ENCODE peak calls at places on chromosomes 3 and 15, in five cellular contexts. J is esophagus squamous epithelium, Y is HCT116, S is A549, E is ovary. O is an unnamed sample.

GRCh38 chr3:184388936-184389230 is 9.0 kb downstream of the CHRD start:
- DNase-seq in E (no peak), J (no peak), Y (no peak), S (no peak), O (no peak)

GRCh38 chr3:49899815-49900214 is 3.9 kb downstream of the MST1R start:
- DNase-seq in E (no peak), J (no peak), S (no peak), Y (no peak), O (no peak)

GRCh38 chr15:88440021-88440420 is 27.2 kb downstream of the MRPL46 start:
- DNase-seq in E (no peak), Y (no peak), J (no peak), S (peak), O (no peak)

GRCh38 chr15:68763063-68763462 is 57.6 kb downstream of the ANP32A start:
- DNase-seq in Y (no peak), S (no peak), E (no peak), J (no peak), O (no peak)

GRCh38 chr15:42385206-42385979 is 26.1 kb downstream of the CAPN3 start:
- DNase-seq in J (no peak), E (no peak), Y (peak), S (peak), O (no peak)

GRCh38 chr3:129278970-129279906 is 568 bp downstream of the HMCES start:
- DNase-seq in S (peak), E (peak), Y (peak), J (no peak), O (no peak)

GRCh38 chr15:38930851-38931572 is 366.4 kb upstream of the RASGRP1 start:
- DNase-seq in E (no peak), Y (no peak), S (no peak), J (no peak), O (no peak)

GRCh38 chr3:61594978-61595687 is 33.8 kb downstream of the PTPRG start:
- DNase-seq in Y (no peak), J (no peak), E (no peak), S (no peak), O (no peak)

GRCh38 chr3:146390967-146391366 is 78.4 kb downstream of the PLSCR2 start:
- DNase-seq in E (peak), S (peak), Y (no peak), J (no peak), O (no peak)

GRCh38 chr3:32249184-32249782 is 10.8 kb downstream of the CMTM8 start:
- DNase-seq in Y (peak), J (no peak), S (peak), E (no peak), O (no peak)

GRCh38 chr3:4976109-4976508 is 3.1 kb upstream of the BHLHE40 start:
- DNase-seq in J (no peak), S (peak), Y (peak), E (no peak), O (no peak)

GRCh38 chr3:180888992-180889560 is 23.4 kb upstream of the FXR1 start:
- DNase-seq in E (no peak), S (no peak), Y (no peak), J (no peak), O (no peak)

GRCh38 chr3:123791898-123792297 is 92.2 kb downstream of the MYLK start:
- DNase-seq in J (no peak), S (no peak), E (no peak), Y (no peak), O (no peak)

GRCh38 chr15:90264649-90265048 is 823 bp upstream of the NGRN start:
- DNase-seq in J (no peak), Y (no peak), S (peak), E (no peak), O (no peak)

GRCh38 chr3:100480111-100480510 is 12.3 kb upstream of the TMEM45A start:
- DNase-seq in Y (no peak), J (no peak), E (no peak), S (no peak), O (no peak)

GRCh38 chr15:53844634-53845033 is 85.2 kb upstream of the WDR72 start:
- DNase-seq in E (no peak), J (no peak), S (no peak), Y (no peak), O (no peak)

GRCh38 chr3:184814214-184814613 is 2.2 kb downstream of the VPS8 start:
- DNase-seq in S (no peak), J (no peak), Y (no peak), E (no peak), O (no peak)

GRCh38 chr3:151265866-151266265 is 12.5 kb downstream of the P2RY14 start:
- DNase-seq in J (no peak), S (no peak), Y (no peak), E (no peak), O (no peak)

GRCh38 chr3:39990532-39990931 is 181.1 kb downstream of the MYRIP start:
- DNase-seq in E (no peak), J (no peak), S (peak), Y (peak), O (no peak)

GRCh38 chr15:63475670-63476069 is 28.7 kb upstream of the USP3 start:
- DNase-seq in J (no peak), E (no peak), Y (no peak), S (peak), O (no peak)

GRCh38 chr15:63473749-63473998 is 30.7 kb upstream of the USP3 start:
- DNase-seq in S (no peak), E (no peak), Y (no peak), J (no peak), O (no peak)

GRCh38 chr15:63474810-63475316 is 29.5 kb upstream of the USP3 start:
- DNase-seq in Y (no peak), S (peak), E (no peak), J (no peak), O (no peak)

GRCh38 chr15:63473007-63473748 is 31.2 kb upstream of the USP3 start:
- DNase-seq in S (peak), J (no peak), E (no peak), Y (no peak), O (no peak)

DNA sequence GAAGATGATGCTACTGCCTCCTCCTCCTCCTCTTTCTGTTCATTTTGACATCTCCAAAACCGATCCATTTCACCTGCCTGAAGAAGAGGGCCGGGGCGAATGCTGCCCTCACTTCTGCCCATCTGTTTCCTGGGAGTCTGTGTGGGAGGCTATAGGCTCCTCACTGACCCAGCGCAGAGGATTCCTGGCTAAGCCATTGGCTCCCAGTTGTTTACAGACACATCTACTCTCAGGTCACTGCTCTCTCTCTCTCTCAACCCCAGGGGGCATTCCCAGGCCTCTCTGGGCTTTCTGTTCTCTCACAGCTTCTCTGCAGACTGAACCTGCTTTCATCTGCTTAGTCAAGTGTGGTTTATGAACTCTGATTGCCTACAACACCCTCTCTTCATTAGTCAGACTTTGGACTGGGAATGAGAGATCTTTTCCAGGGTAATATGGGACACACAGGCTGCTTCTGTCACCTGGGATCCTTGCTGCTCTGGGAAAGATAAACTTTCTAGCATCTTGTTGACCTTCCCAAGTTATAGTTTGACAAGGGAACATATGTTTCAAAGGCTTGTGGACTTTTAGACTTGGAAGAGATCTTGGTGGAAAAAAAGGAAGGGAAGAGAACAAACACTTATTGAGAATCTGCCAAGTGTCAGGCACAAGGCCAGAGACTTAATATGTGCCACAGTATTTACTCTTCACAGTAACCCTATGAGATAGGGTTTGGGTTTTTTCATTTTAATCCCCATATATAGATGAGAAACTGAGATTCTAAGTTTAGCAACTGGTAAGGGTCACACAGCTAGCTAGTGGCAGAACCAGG is 30.2 kb upstream of the USP3 start:
- DNase-seq in S (peak), E (no peak), Y (no peak), J (no peak), O (no peak)
- TF ChIP-seq POLR2A in S (no peak), E (no peak), Y (no peak), J (no peak), O (no peak)

GRCh38 chr3:136038668-136039067 is 73.1 kb downstream of the PPP2R3A start:
- DNase-seq in S (no peak), E (no peak), J (no peak), Y (no peak), O (no peak)

DNA sequence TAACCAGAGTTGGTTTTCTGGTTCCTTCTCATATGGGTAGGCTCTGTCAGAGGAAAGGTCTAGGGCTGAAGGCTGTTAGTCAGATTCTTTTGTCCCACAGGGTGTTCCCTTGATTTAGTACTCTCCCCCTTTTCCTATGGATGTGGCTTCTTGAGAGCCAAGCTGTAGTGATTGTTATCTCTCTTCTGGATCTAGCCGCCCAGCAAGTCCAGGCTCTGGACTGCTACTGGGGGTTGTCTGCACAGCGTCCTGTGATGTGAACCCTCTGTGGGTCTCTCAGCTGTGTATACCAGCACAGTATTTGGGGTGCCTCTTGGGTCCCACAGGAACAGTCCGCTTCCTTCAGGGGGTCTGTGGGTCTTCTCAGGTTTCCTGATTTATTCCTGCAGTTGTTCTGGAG is 70.8 kb downstream of the PPP2R3A start:
- DNase-seq in Y (no peak), S (no peak), J (no peak), E (no peak), O (no peak)
- TF ChIP-seq POLR2A in Y (no peak), S (no peak), J (no peak), E (no peak), O (no peak)

GRCh38 chr15:73994419-73994883 is at the start of gene PML:
- DNase-seq in Y (peak), S (peak), E (peak), J (peak), O (no peak)
- TF ChIP-seq POLR2A in Y (peak), S (peak), E (no peak), J (peak), O (peak)

GRCh38 chr3:15860014-15860934 is 62.5 kb upstream of the ANKRD28 start:
- DNase-seq in S (peak), J (peak), Y (peak), E (peak), O (peak)

GRCh38 chr3:15859507-15860013 is 61.8 kb upstream of the ANKRD28 start:
- DNase-seq in J (peak), Y (peak), E (peak), S (peak), O (no peak)

GRCh38 chr3:15861163-15861562 is 63.4 kb upstream of the ANKRD28 start:
- DNase-seq in S (no peak), E (no peak), Y (no peak), J (no peak), O (no peak)

DNA sequence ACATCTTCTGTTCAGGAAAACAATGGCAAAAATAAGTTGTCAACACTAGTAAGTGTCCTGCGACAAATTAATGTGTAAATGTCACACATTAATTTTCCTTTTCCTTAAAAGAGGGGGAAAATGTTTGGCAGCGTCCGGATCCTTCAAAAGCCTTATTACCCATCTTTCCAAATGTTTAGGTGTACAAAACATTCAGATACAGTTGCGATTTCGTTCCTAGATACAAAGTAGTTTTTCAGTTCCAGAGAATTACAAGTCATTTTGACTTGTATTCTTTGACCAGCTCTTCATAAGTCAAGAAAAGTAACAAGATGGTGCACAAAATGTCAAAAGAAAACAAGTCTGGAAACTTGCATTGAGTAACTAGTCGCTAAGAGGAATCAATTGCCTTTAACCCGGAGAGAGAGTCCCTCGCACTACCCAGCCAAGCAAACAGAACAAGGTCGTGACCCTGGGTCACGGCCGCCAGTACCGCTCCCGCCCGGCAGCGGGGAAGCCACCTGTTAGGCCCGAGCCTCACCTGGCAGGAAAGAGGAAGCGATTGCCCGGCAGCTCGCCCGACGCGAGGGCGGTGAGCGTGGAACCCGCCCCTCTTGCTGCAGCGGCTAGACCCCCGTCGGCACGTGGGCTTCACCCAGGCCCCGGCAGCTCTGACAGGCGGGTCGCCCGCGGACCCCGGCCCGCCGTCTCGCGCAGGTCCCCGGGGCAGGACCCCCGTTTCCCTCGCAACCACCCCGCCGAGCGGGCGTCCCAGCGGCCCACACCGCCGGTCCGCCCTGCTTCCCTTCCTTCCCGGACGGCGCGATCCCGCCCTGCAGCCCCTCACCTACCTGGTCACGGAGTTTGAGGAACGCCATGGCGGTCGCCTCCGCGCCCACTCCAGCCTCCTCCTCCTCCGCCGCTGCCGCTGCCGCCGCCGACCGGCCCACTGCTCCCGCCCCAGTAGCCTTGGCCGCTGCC is 61.0 kb upstream of the ANKRD28 start:
- DNase-seq in J (peak), E (peak), Y (no peak), S (peak), O (no peak)
- TF ChIP-seq POLR2A in J (peak), E (no peak), Y (no peak), S (no peak), O (no peak)

GRCh38 chr15:96600350-96600749 is 269.9 kb downstream of the NR2F2 start:
- DNase-seq in Y (no peak), E (no peak), J (no peak), S (no peak), O (no peak)
- TF ChIP-seq POLR2A in Y (no peak), E (no peak), J (no peak), S (no peak), O (no peak)